ENCODE peak calls at places on chromosome 15, in nine cellular contexts. R is GM20000; F is nephron progenitor cell; A is GM12864; E is fibroblast of pulmonary artery; S is CD8-positive, alpha-beta T cell; D is mesothelial cell of epicardium; G is neural crest cell; L is RWPE1. V is an unnamed sample.

GRCh38 chr15:87293016-87293415 is 963.5 kb downstream of the NTRK3 start:
- DNase-seq in R (no peak), F (no peak), A (no peak), E (no peak), S (no peak), D (no peak), G (no peak), L (no peak), V (no peak)

GRCh38 chr15:55255714-55256113 is 33.9 kb downstream of the RAB27A start:
- DNase-seq in R (peak), F (no peak), A (no peak), E (no peak), S (no peak), D (no peak), G (no peak), L (no peak), V (no peak)

GRCh38 chr15:73231661-73232443 is 136.9 kb downstream of the HCN4 start:
- DNase-seq in R (no peak), F (no peak), A (no peak), E (peak), S (no peak), D (no peak), G (no peak), L (no peak), V (no peak)

GRCh38 chr15:88243895-88244787 is 12.4 kb downstream of the NTRK3 start:
- DNase-seq in R (peak), F (peak), A (peak), E (peak), S (no peak), D (no peak), G (no peak), L (peak), V (peak)

GRCh38 chr15:63221346-63221745 is 31.9 kb downstream of the RAB8B start:
- DNase-seq in R (no peak), F (no peak), A (no peak), E (peak), S (no peak), D (no peak), G (no peak), L (no peak), V (peak)

GRCh38 chr15:68548375-68548774 is 30.4 kb upstream of the CORO2B start:
- DNase-seq in R (peak), F (no peak), A (no peak), E (no peak), S (no peak), D (no peak), G (no peak), L (no peak), V (no peak)

GRCh38 chr15:63896336-63897115 is 62.8 kb upstream of the HERC1 start:
- DNase-seq in R (peak), F (peak), A (peak), E (peak), S (peak), D (no peak), G (no peak), L (no peak), V (peak)

GRCh38 chr15:58732620-58733363 is 16.7 kb downstream of the ADAM10 start:
- DNase-seq in R (no peak), F (no peak), A (no peak), E (no peak), S (no peak), D (no peak), G (no peak), L (no peak), V (no peak)

GRCh38 chr15:88998980-88999713 is 86.0 kb upstream of the MFGE8 start:
- DNase-seq in R (no peak), F (no peak), A (no peak), E (no peak), S (no peak), D (no peak), G (no peak), L (no peak), V (no peak)

GRCh38 chr15:93170320-93170719 is 81.3 kb upstream of the RGMA start:
- DNase-seq in R (no peak), F (no peak), A (no peak), E (no peak), S (no peak), D (no peak), G (no peak), L (no peak), V (no peak)

GRCh38 chr15:58898150-58898680 is 35.3 kb downstream of the SLTM start:
- DNase-seq in R (no peak), F (no peak), A (no peak), E (no peak), S (no peak), D (no peak), G (no peak), L (no peak), V (no peak)

GRCh38 chr15:59174161-59174845 is 32.3 kb upstream of the LDHAL6B start:
- DNase-seq in R (no peak), F (no peak), A (no peak), E (no peak), S (no peak), D (no peak), G (no peak), L (no peak), V (no peak)

GRCh38 chr15:93942140-93942808 is 289.1 kb upstream of the MCTP2 start:
- DNase-seq in R (no peak), F (no peak), A (no peak), E (no peak), S (no peak), D (no peak), G (no peak), L (no peak), V (peak)

GRCh38 chr15:66067687-66068086 is 185.9 kb downstream of the MEGF11 start:
- DNase-seq in R (no peak), F (no peak), A (no peak), E (no peak), S (no peak), D (no peak), G (no peak), L (no peak), V (no peak)

GRCh38 chr15:99961011-99961441 is 227.8 kb upstream of the LYSMD4 start:
- DNase-seq in R (no peak), F (no peak), A (no peak), E (peak), S (no peak), D (peak), G (no peak), L (no peak), V (peak)

GRCh38 chr15:35427091-35427490 is 118.9 kb downstream of the DPH6 start:
- DNase-seq in R (no peak), F (no peak), A (no peak), E (peak), S (no peak), D (no peak), G (no peak), L (peak), V (peak)

GRCh38 chr15:58771621-58772235 is 626 bp downstream of the MINDY2 start:
- DNase-seq in R (peak), F (peak), A (no peak), E (no peak), S (peak), D (peak), G (peak), L (peak), V (peak)

GRCh38 chr15:23629234-23629805 is 18.3 kb downstream of the MAGEL2 start:
- DNase-seq in R (no peak), F (no peak), A (no peak), E (peak), S (no peak), D (no peak), G (no peak), L (no peak), V (no peak)
- TF ChIP-seq CTCF in R (no peak), F (peak), A (peak), E (peak), S (no peak), D (peak), G (peak), L (peak), V (peak)

GRCh38 chr15:57038040-57038439 is 119.6 kb downstream of the TCF12 start:
- DNase-seq in R (no peak), F (no peak), A (no peak), E (no peak), S (no peak), D (no peak), G (no peak), L (no peak), V (no peak)
- TF ChIP-seq CTCF in R (no peak), F (no peak), A (no peak), E (no peak), S (no peak), D (no peak), G (no peak), L (no peak), V (no peak)

GRCh38 chr15:79516646-79517045 is 84.5 kb downstream of the MINAR1 start:
- DNase-seq in R (no peak), F (no peak), A (no peak), E (no peak), S (no peak), D (no peak), G (no peak), L (no peak), V (no peak)
- TF ChIP-seq CTCF in R (no peak), F (no peak), A (no peak), E (no peak), S (no peak), D (no peak), G (no peak), L (no peak), V (no peak)

GRCh38 chr15:47035756-47036155 is 681.5 kb upstream of the SEMA6D start:
- DNase-seq in R (no peak), F (no peak), A (no peak), E (no peak), S (no peak), D (no peak), G (no peak), L (no peak), V (no peak)
- TF ChIP-seq CTCF in R (no peak), F (no peak), A (no peak), E (no peak), S (no peak), D (no peak), G (no peak), L (no peak), V (no peak)

DNA sequence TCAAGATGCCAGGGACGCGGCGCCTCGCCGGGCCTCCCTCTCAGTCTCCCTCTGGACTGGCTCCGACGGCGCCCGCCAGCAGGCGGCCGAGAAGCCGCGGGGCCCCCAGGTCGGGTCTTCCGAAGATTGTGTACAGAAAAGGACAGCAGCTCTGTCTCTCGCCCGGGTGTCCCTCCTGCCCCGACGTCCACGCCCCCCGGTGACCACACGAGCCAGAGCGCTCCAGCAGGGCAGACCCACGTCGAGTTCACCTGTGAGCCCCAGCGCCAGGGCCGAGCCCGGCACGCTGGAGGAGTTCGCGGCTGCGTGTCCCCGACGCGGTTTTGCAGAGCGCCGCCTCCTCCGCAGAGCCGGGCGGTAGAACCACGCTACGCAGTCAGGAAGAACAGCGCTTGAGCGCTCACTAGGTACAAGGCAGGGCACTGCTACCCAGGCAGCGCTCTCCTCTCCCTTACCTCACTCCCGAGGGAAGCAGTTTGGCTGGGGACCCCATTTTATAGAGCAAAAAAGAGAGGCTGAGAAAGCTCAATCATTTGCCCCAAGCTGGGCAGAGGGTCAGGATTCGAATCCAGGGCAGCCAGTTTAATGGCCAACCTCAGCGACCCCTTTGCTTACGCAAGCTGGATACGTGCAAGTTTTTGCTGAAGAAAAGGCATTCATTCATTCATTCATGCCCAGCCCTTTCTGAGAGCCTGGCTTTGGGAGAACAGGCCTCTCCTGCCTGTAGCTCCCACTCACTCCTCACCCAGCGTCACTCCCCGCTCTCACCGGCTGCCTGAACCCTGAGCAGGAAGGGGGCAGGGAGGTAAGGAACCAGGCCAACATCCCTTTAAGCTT is 3.0 kb upstream of the TLE3 start:
- DNase-seq in R (peak), F (peak), A (no peak), E (peak), S (peak), D (peak), G (peak), L (no peak), V (peak)
- TF ChIP-seq CTCF in R (peak), F (peak), A (peak), E (peak), S (peak), D (peak), G (peak), L (peak), V (no peak)

GRCh38 chr15:61687124-61687523 is 373.1 kb downstream of the VPS13C start:
- DNase-seq in R (no peak), F (no peak), A (no peak), E (no peak), S (no peak), D (no peak), G (no peak), L (no peak), V (no peak)

GRCh38 chr15:61685513-61685912 is 374.7 kb downstream of the VPS13C start:
- DNase-seq in R (no peak), F (no peak), A (no peak), E (no peak), S (no peak), D (no peak), G (no peak), L (no peak), V (no peak)

GRCh38 chr15:61689067-61689466 is 371.2 kb downstream of the VPS13C start:
- DNase-seq in R (no peak), F (no peak), A (no peak), E (no peak), S (no peak), D (no peak), G (no peak), L (no peak), V (no peak)

GRCh38 chr15:61685971-61686370 is 374.3 kb downstream of the VPS13C start:
- DNase-seq in R (no peak), F (no peak), A (no peak), E (no peak), S (no peak), D (no peak), G (no peak), L (no peak), V (no peak)

DNA sequence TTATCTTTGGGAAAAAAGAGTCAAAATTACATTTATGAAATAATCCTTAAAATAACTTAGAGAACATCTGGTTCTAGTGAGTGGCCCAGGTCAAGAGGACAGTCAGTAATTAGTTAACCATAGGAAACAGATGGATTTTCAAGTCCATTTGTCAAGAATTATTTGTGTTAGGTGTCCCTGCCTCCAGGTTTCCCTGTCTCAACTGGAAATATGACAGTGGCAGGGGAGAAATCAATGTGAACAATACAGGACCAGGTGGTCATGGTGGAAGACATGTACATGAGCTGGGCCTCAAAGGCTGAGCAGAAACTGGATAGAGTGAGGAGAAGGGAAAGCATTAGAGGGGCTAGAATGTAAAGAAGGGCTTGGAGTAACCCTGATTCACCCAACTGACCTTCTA is 372.6 kb downstream of the VPS13C start:
- DNase-seq in R (no peak), F (no peak), A (no peak), E (no peak), S (no peak), D (no peak), G (no peak), L (no peak), V (no peak)
- TF ChIP-seq CTCF in R (no peak), F (no peak), A (no peak), E (no peak), S (no peak), D (no peak), G (no peak), L (no peak), V (no peak)